ENCODE peak calls at places on chromosomes 6 and 20, in seven cellular contexts. H is lower leg skin; X is stimulated activated CD4-positive, alpha-beta T cell treated with anti-CD3 and anti-CD28 coated beads, Interleukin-1b, Interleukin-23, amount 100 ng/mL, for 24 hours; P is MM.1S; T is T-cell; Y is stimulated activated naive CD8-positive, alpha-beta T cell treated with anti-CD3 and anti-CD28 coated beads, Interleukin-15, amount 100 ng/mL, for 72 hours; D is neural crest cell. S is an unnamed sample.

GRCh38 chr6:33725222-33725621 is 13.7 kb upstream of the UQCC2 start:
- DNase-seq in H (no peak), X (no peak), P (no peak), T (no peak), Y (no peak), D (no peak), S (no peak)

GRCh38 chr6:106527979-106528378 is 101.3 kb downstream of the RTN4IP1 start:
- DNase-seq in H (no peak), X (no peak), P (no peak), T (no peak), Y (no peak), D (no peak), S (no peak)

GRCh38 chr6:82441047-82441770 is 77.6 kb downstream of the TPBG start:
- DNase-seq in H (no peak), X (no peak), P (no peak), T (no peak), Y (no peak), D (no peak), S (no peak)

GRCh38 chr6:141552463-141552862 is 580.3 kb upstream of the GJE1 start:
- DNase-seq in H (no peak), X (no peak), P (peak; percentile 46), T (no peak), Y (no peak), D (no peak), S (peak; percentile 95)

GRCh38 chr6:36374956-36375355 is 12.5 kb downstream of the ETV7 start:
- DNase-seq in H (no peak), X (no peak), P (no peak), T (no peak), Y (no peak), D (no peak), S (no peak)

GRCh38 chr20:35232575-35232974 is 6.1 kb downstream of the MMP24 start:
- DNase-seq in H (no peak), X (no peak), P (no peak), T (no peak), Y (no peak), D (no peak), S (no peak)

GRCh38 chr6:138601128-138601527 is 101.8 kb upstream of the NHSL1 start:
- DNase-seq in H (no peak), X (no peak), P (no peak), T (no peak), Y (no peak), D (no peak), S (peak; percentile 73)

GRCh38 chr6:155306958-155307357 is 7.3 kb downstream of the TFB1M start:
- DNase-seq in H (no peak), X (no peak), P (no peak), T (no peak), Y (no peak), D (no peak), S (no peak)

GRCh38 chr6:81613606-81614005 is 138.9 kb downstream of the TENT5A start:
- DNase-seq in H (no peak), X (no peak), P (no peak), T (no peak), Y (no peak), D (no peak), S (no peak)

GRCh38 chr6:37793067-37793466 is 26.5 kb upstream of the ZFAND3 start:
- DNase-seq in H (no peak), X (no peak), P (no peak), T (no peak), Y (no peak), D (no peak), S (no peak)

GRCh38 chr20:8334641-8335040 is 202.6 kb downstream of the PLCB1 start:
- DNase-seq in H (no peak), X (no peak), P (no peak), T (no peak), Y (no peak), D (no peak), S (no peak)

GRCh38 chr6:146210406-146211068 is 181.7 kb downstream of the GRM1 start:
- DNase-seq in H (no peak), X (no peak), P (no peak), T (no peak), Y (no peak), D (no peak), S (no peak)